ENCODE peak calls at places on chromosomes 6 and 20, in nine cellular contexts. T is activated T-cell treated with anti-CD3 and anti-CD28 coated beads for 4 hours; L is fibroblast of lung; N is stimulated activated CD4-positive, alpha-beta T cell treated with anti-CD3 and anti-CD28 coated beads, Interleukin-12 subunit alpha, Interleukin-12 subunit beta, amount 100 ng/mL, for 4 hours; Q is activated CD4-positive, alpha-beta T cell treated with anti-CD3 and anti-CD28 coated beads for 24 hours; O is ELF-1; U is sciatic nerve; P is midbrain; X is CD4-positive, alpha-beta memory T cell. Z is an unnamed sample.

GRCh38 chr6:168412456-168412855 is 28.5 kb upstream of the SMOC2 start:
- DNase-seq in L (no peak), Q (no peak), P (no peak), O (no peak), X (no peak), N (no peak), T (no peak), U (no peak), Z (no peak)

GRCh38 chr6:42937548-42938427 is 8.5 kb downstream of the CNPY3 start:
- DNase-seq in O (no peak), X (no peak), L (no peak), Q (no peak), N (no peak), P (no peak), T (no peak), U (no peak), Z (no peak)

GRCh38 chr6:140485740-140486467 is 1111.5 kb upstream of the CITED2 start:
- DNase-seq in P (no peak), T (no peak), U (no peak), L (peak), O (no peak), Q (no peak), N (no peak), X (no peak), Z (no peak)

GRCh38 chr6:148203970-148204369 is 138.7 kb upstream of the SASH1 start:
- DNase-seq in U (no peak), Q (peak), X (peak), L (peak), N (peak), T (peak), P (no peak), O (peak), Z (no peak)

GRCh38 chr6:160015778-160016684 is 47.1 kb downstream of the IGF2R start:
- DNase-seq in O (no peak), U (no peak), N (no peak), T (no peak), Q (no peak), P (no peak), X (peak), L (no peak), Z (no peak)

GRCh38 chr6:42088101-42088591 is 37.8 kb downstream of the TAF8 start:
- DNase-seq in N (no peak), O (peak), U (no peak), L (peak), P (no peak), T (no peak), Q (no peak), X (no peak), Z (no peak)

GRCh38 chr20:41245086-41245707 is 72.3 kb downstream of the ZHX3 start:
- DNase-seq in X (no peak), N (no peak), O (peak), U (no peak), Q (no peak), T (no peak), L (peak), P (peak), Z (no peak)

GRCh38 chr20:53808733-53809132 is 215.1 kb upstream of the ZNF217 start:
- DNase-seq in U (no peak), Q (no peak), N (no peak), P (no peak), L (no peak), T (no peak), O (no peak), X (no peak), Z (no peak)

GRCh38 chr6:138289739-138290138 is 71.4 kb upstream of the PBOV1 start:
- DNase-seq in N (no peak), Q (no peak), L (peak), P (no peak), O (peak), U (no peak), T (no peak), X (peak), Z (peak)

GRCh38 chr20:62822788-62823651 is 6.2 kb downstream of the COL9A3 start:
- DNase-seq in U (no peak), X (no peak), N (no peak), P (peak), T (no peak), O (peak), Q (no peak), L (no peak), Z (no peak)

GRCh38 chr6:119865466-119866350 is 516.1 kb upstream of the MAN1A1 start:
- DNase-seq in L (no peak), P (no peak), T (no peak), X (no peak), O (no peak), Q (no peak), U (no peak), N (no peak), Z (no peak)

GRCh38 chr20:25750765-25751696 is 54.4 kb upstream of the ZNF337 start:
- DNase-seq in U (peak), P (peak), Q (peak), T (peak), N (peak), L (peak), O (peak), X (peak), Z (no peak)

GRCh38 chr20:11891081-11891826 is 26.4 kb upstream of the BTBD3 start:
- DNase-seq in Q (no peak), N (peak), L (peak), U (peak), P (peak), O (peak), X (no peak), T (no peak), Z (peak)

GRCh38 chr6:31070711-31071197 is 41.6 kb downstream of the C6orf15 start:
- DNase-seq in O (peak), X (no peak), T (no peak), U (no peak), Q (no peak), N (no peak), L (peak), P (peak), Z (no peak)

GRCh38 chr6:16676978-16677377 is 84.3 kb downstream of the ATXN1 start:
- DNase-seq in N (no peak), Q (no peak), O (peak), P (no peak), T (no peak), L (peak), X (no peak), U (no peak), Z (no peak)

GRCh38 chr20:5835870-5836269 is 85.7 kb downstream of the SHLD1 start:
- DNase-seq in X (peak), U (no peak), N (no peak), Q (no peak), T (no peak), L (peak), O (no peak), P (no peak), Z (no peak)

GRCh38 chr6:7593234-7593633 is 3.2 kb downstream of the SNRNP48 start:
- DNase-seq in P (no peak), T (no peak), L (no peak), U (no peak), N (no peak), O (no peak), Q (no peak), X (no peak), Z (no peak)

GRCh38 chr6:158006331-158006730 is 24.7 kb downstream of the SYNJ2 start:
- DNase-seq in O (no peak), U (no peak), P (no peak), Q (no peak), L (no peak), X (no peak), T (no peak), N (no peak), Z (no peak)

GRCh38 chr6:31272431-31272830 is 539 bp upstream of the HLA-C start:
- DNase-seq in L (peak), X (peak), N (no peak), U (no peak), T (no peak), Q (no peak), O (no peak), P (no peak), Z (no peak)

Z was measured in progenitor cell of endocrine pancreas.